ENCODE peak calls at places on chromosome 22, in six cellular contexts. One of them, this sample, is unnamed.
A peak's percentile ranks its signal among the peaks of the same experiment; 100 is the strongest.

GRCh38 chr22:20610243-20610686 is 102.9 kb downstream of the MED15 start:
- DNase-seq in endothelial cell: no peak
- DNase-seq in AG04449: no peak
- DNase-seq in OCI-LY7: no peak
- DNase-seq in AG10803: no peak
- DNase-seq in cardiac fibroblast: no peak
- DNase-seq in this sample: peak; percentile 27

GRCh38 chr22:33897621-33897910 is 22.7 kb downstream of the LARGE1 start:
- DNase-seq in endothelial cell: no peak
- DNase-seq in AG04449: no peak
- DNase-seq in OCI-LY7: no peak
- DNase-seq in AG10803: no peak
- DNase-seq in cardiac fibroblast: no peak
- DNase-seq in this sample: no peak

GRCh38 chr22:25407859-25408229 is 156.6 kb upstream of the GRK3 start:
- DNase-seq in endothelial cell: no peak
- DNase-seq in AG04449: no peak
- DNase-seq in OCI-LY7: no peak
- DNase-seq in AG10803: no peak
- DNase-seq in cardiac fibroblast: no peak
- DNase-seq in this sample: no peak

GRCh38 chr22:38890377-38890776 is 18.4 kb upstream of the CBX6 start:
- DNase-seq in endothelial cell: no peak
- DNase-seq in AG04449: no peak
- DNase-seq in OCI-LY7: no peak
- DNase-seq in AG10803: no peak
- DNase-seq in cardiac fibroblast: no peak
- DNase-seq in this sample: no peak

GRCh38 chr22:33324228-33324627 is 266.0 kb upstream of the SYN3 start:
- DNase-seq in endothelial cell: no peak
- DNase-seq in AG04449: no peak
- DNase-seq in OCI-LY7: no peak
- DNase-seq in AG10803: no peak
- DNase-seq in cardiac fibroblast: no peak
- DNase-seq in this sample: no peak

GRCh38 chr22:23834830-23835772 is 3.7 kb downstream of the DERL3 start:
- DNase-seq in endothelial cell: no peak
- DNase-seq in AG04449: no peak
- DNase-seq in OCI-LY7: no peak
- DNase-seq in AG10803: no peak
- DNase-seq in cardiac fibroblast: no peak
- DNase-seq in this sample: no peak

GRCh38 chr22:28053871-28054621 is 135.0 kb upstream of the PITPNB start:
- DNase-seq in endothelial cell: no peak
- DNase-seq in AG04449: no peak
- DNase-seq in OCI-LY7: no peak
- DNase-seq in AG10803: peak; percentile 39
- DNase-seq in cardiac fibroblast: peak; percentile 18
- DNase-seq in this sample: no peak

GRCh38 chr22:26916236-26916635 is 258.8 kb downstream of the MIAT start:
- DNase-seq in endothelial cell: no peak
- DNase-seq in AG04449: no peak
- DNase-seq in OCI-LY7: no peak
- DNase-seq in AG10803: no peak
- DNase-seq in cardiac fibroblast: no peak
- DNase-seq in this sample: no peak

GRCh38 chr22:26669060-26669481 is 11.7 kb downstream of the MIAT start:
- DNase-seq in endothelial cell: peak; percentile 73
- DNase-seq in AG04449: no peak
- DNase-seq in OCI-LY7: peak; percentile 59
- DNase-seq in AG10803: peak; percentile 81
- DNase-seq in cardiac fibroblast: peak; percentile 51
- DNase-seq in this sample: no peak

GRCh38 chr22:44299124-44299523 is 13.6 kb downstream of the SHISAL1 start:
- DNase-seq in endothelial cell: no peak
- DNase-seq in AG04449: no peak
- DNase-seq in OCI-LY7: no peak
- DNase-seq in AG10803: no peak
- DNase-seq in cardiac fibroblast: no peak
- DNase-seq in this sample: no peak

GRCh38 chr22:26325641-26326040 is 103.4 kb upstream of the ASPHD2 start:
- DNase-seq in endothelial cell: no peak
- DNase-seq in AG04449: no peak
- DNase-seq in OCI-LY7: no peak
- DNase-seq in AG10803: peak; percentile 58
- DNase-seq in cardiac fibroblast: no peak
- DNase-seq in this sample: no peak

GRCh38 chr22:40890881-40891280 is 29.0 kb upstream of the DNAJB7 start:
- DNase-seq in endothelial cell: no peak
- DNase-seq in AG04449: no peak
- DNase-seq in OCI-LY7: no peak
- DNase-seq in AG10803: peak; percentile 52
- DNase-seq in cardiac fibroblast: peak; percentile 34
- DNase-seq in this sample: no peak

GRCh38 chr22:41976070-41976901 is 7.0 kb downstream of the SEPTIN3 start:
- DNase-seq in endothelial cell: no peak
- DNase-seq in AG04449: no peak
- DNase-seq in OCI-LY7: no peak
- DNase-seq in AG10803: no peak
- DNase-seq in cardiac fibroblast: no peak
- DNase-seq in this sample: peak; percentile 22

DNA sequence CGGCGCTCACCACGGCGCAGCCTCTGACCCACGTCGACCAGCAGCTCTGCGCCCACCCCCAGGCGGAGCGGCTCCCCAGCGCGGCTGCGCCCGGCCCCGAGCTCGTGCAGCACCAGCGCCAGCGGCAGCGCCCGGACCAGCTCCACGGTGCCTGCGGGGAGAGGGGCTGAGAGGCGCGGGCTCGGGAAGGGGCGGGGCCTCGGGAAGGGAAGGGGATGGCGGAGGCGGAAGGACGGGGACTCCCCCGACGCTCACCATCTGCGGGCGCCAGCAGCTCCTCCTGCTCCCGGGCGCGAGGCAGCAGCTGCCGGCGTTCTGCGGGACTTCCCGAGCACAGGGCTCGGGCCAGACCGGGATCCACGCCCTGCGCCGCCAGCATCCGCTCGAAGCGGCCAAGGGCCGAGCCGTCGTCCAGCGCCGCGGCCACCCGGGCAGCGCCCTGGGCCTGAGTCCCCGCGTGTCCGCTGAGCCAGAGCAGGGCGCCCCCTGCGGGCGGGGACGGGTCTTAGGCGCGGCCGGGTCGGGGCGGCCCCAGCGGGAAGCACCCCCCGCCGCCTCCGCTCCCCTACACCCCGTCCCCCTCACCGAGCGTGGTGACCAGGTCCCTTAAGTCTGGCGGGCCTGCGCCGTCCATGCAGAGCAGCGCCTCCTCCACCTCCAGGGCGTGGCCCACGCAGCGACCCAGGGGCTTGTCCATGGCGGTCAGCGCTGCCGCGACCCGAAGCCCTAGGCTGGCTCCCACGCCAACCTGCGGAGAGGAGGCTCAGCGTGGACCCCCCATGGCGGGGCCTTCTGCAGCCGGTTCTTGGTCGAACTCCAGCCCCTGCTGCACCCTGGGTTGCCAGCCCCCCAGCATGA is 822 bp upstream of the SCO2 start:
- DNase-seq in endothelial cell: peak; percentile 68
- DNase-seq in AG04449: no peak
- DNase-seq in OCI-LY7: peak; percentile 85
- DNase-seq in AG10803: peak; percentile 79
- DNase-seq in cardiac fibroblast: peak; percentile 77
- DNase-seq in this sample: peak; percentile 79
- TF ChIP-seq CTCF in endothelial cell: peak; percentile 56
- TF ChIP-seq CTCF in AG04449: peak; percentile 69
- TF ChIP-seq CTCF in OCI-LY7: peak; percentile 78
- TF ChIP-seq CTCF in AG10803: peak; percentile 32
- TF ChIP-seq CTCF in cardiac fibroblast: peak; percentile 16
- TF ChIP-seq CTCF in this sample: peak; percentile 84

DNA sequence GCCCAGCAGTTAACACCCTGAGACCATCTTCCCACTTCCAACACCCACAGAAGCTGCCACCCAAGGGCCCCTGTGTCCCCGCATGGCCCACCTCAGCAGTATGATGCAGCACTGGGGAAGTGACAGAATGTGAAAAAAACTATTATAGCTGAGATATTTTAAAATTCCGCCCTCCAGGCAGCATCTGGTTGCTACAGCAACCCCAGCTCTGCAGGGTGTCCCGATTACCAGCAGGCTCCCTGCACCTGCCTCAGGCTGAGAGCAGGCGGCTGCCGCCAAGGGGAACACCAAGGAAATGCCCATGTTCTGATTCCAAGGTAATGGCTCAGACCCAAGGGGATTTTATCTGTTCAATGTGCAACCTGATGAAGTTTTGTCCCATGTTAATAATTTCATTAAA is 10.5 kb upstream of the TMEM121B start:
- DNase-seq in endothelial cell: no peak
- DNase-seq in AG04449: no peak
- DNase-seq in OCI-LY7: no peak
- DNase-seq in AG10803: no peak
- DNase-seq in cardiac fibroblast: no peak
- DNase-seq in this sample: no peak
- TF ChIP-seq CTCF in endothelial cell: no peak
- TF ChIP-seq CTCF in AG04449: no peak
- TF ChIP-seq CTCF in OCI-LY7: no peak
- TF ChIP-seq CTCF in AG10803: no peak
- TF ChIP-seq CTCF in cardiac fibroblast: no peak
- TF ChIP-seq CTCF in this sample: no peak

DNA sequence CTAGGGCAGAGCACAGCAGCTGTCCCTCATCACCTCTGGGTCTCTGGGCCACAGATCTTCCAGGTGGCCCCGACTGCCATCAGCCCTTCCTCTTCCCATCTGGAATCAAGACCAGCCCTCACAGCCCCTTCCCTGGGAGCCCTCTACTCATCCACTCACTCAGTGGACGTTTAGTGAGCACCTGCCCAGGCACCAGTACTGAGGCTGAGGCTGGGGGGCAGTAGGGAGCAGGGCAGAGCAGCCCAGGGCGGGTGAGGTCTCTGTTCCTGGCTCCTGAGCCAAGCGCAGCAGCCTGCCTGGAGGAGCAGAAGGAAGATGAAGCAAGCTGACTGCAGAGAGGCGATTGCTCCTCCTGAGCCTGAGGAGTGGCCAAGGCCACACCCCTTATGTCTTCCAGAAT is 5.5 kb downstream of the MAPK8IP2 start:
- DNase-seq in endothelial cell: no peak
- DNase-seq in AG04449: no peak
- DNase-seq in OCI-LY7: no peak
- DNase-seq in AG10803: no peak
- DNase-seq in cardiac fibroblast: no peak
- DNase-seq in this sample: no peak
- TF ChIP-seq CTCF in endothelial cell: no peak
- TF ChIP-seq CTCF in AG04449: no peak
- TF ChIP-seq CTCF in OCI-LY7: peak; percentile 35
- TF ChIP-seq CTCF in AG10803: no peak
- TF ChIP-seq CTCF in cardiac fibroblast: no peak
- TF ChIP-seq CTCF in this sample: no peak

GRCh38 chr22:45785458-45785857 is 113.8 kb downstream of the ATXN10 start:
- DNase-seq in endothelial cell: no peak
- DNase-seq in AG04449: no peak
- DNase-seq in OCI-LY7: no peak
- DNase-seq in AG10803: no peak
- DNase-seq in cardiac fibroblast: peak; percentile 51
- DNase-seq in this sample: no peak
- TF ChIP-seq CTCF in endothelial cell: no peak
- TF ChIP-seq CTCF in AG04449: no peak
- TF ChIP-seq CTCF in OCI-LY7: no peak
- TF ChIP-seq CTCF in AG10803: no peak
- TF ChIP-seq CTCF in cardiac fibroblast: no peak
- TF ChIP-seq CTCF in this sample: no peak

DNA sequence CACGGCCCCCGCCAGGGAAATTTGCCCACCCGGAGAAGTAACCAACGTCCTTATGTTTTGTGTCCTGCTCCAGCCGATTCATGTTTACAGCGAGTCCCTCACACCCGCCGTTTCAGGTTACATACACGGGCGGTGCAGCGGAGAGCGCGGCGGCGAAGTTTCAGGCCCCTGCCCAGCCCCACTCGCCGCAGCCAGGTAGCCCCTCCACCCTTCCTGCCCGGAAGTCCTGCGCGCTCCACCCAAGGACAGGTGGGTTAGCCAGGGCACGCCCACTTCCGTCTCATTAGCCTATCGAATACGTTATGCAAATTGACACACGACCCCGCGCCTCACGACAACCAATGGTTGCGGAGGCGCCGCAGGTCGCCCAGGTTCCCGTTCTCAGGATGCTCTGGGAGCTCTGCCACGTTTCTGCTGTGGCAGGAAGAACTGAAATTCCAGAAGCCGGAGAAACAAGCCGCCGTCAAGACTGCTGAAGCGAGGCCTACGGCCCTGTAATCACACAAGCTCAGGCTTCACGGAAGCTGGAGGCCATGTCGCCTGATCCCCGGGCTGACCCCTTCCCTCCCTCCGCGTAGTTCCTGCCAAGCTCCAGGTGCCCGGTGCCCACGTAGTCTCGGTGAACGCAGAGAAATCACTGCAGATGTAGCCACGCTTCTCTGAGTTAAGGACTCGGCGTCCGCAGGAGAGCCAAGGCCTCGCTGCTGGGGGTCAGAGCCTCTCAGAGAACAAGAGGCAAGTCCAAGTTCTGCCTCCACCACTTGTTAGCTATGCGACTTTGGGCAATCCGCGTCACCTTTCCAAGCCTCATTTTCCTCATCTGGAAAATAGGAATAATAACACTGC is 22.4 kb upstream of the MYH9 start:
- DNase-seq in endothelial cell: peak; percentile 68
- DNase-seq in AG04449: no peak
- DNase-seq in OCI-LY7: peak; percentile 93
- DNase-seq in AG10803: no peak
- DNase-seq in cardiac fibroblast: no peak
- DNase-seq in this sample: peak; percentile 67
- TF ChIP-seq CTCF in endothelial cell: peak; percentile 55
- TF ChIP-seq CTCF in AG04449: no peak
- TF ChIP-seq CTCF in OCI-LY7: no peak
- TF ChIP-seq CTCF in AG10803: no peak
- TF ChIP-seq CTCF in cardiac fibroblast: no peak
- TF ChIP-seq CTCF in this sample: no peak